ENCODE peak calls at places on chromosomes 5 and 9, in five cellular contexts. X is cardiac muscle cell; R is ovary; M is transverse colon; O is CD8-positive, alpha-beta memory T cell. N is an unnamed sample. For H3K36me3 and H3K4me1, the result is how much of the 10 kb centered on the place peaks cover.

GRCh38 chr9:70438341-70438924 is 24.0 kb upstream of the KLF9 start:
- DNase-seq in R (no peak), O (no peak), M (peak), X (no peak), N (no peak)

GRCh38 chr5:169581580-169582227 is 1.9 kb upstream of the SPDL1 start:
- DNase-seq in M (peak), X (peak), R (peak), O (peak), N (peak)

GRCh38 chr9:89639367-89639795 is 34.6 kb downstream of the GADD45G start:
- DNase-seq in R (peak), M (no peak), O (no peak), X (no peak), N (no peak)

GRCh38 chr5:141992349-141992963 is 20.4 kb downstream of the GNPDA1 start:
- DNase-seq in O (peak), R (peak), M (peak), X (peak), N (peak)

GRCh38 chr5:176365663-176366574 is 632 bp downstream of the ARL10 start:
- DNase-seq in O (no peak), M (peak), R (peak), X (peak), N (peak)

GRCh38 chr5:43536972-43537371 is 19.9 kb downstream of the PAIP1 start:
- DNase-seq in O (no peak), R (no peak), X (no peak), M (no peak), N (no peak)

GRCh38 chr9:136084191-136084944 is 10.7 kb downstream of the NACC2 start:
- DNase-seq in O (no peak), M (no peak), R (no peak), X (no peak), N (no peak)

GRCh38 chr5:181187500-181188213 is 17.3 kb downstream of the TRIM7 start:
- DNase-seq in R (peak), X (peak), O (peak), M (peak), N (no peak)

GRCh38 chr9:995192-995591 is 18.7 kb downstream of the DMRT3 start:
- DNase-seq in O (no peak), R (no peak), M (no peak), X (no peak), N (no peak)

GRCh38 chr5:83530186-83530585 is 58.6 kb downstream of the VCAN start:
- DNase-seq in M (no peak), X (no peak), R (no peak), O (no peak), N (no peak)

GRCh38 chr5:34818717-34819116 is 20.2 kb upstream of the TTC23L start:
- DNase-seq in X (no peak), O (no peak), M (no peak), R (no peak), N (no peak)

GRCh38 chr5:72645447-72645846 is 138.2 kb upstream of the ZNF366 start:
- DNase-seq in X (no peak), O (no peak), M (no peak), R (no peak), N (no peak)

GRCh38 chr5:62720036-62720441 is 141.4 kb downstream of the LRRC70 start:
- DNase-seq in M (no peak), O (no peak), X (peak), R (no peak), N (no peak)

GRCh38 chr9:8895498-8896224 is 1096.1 kb upstream of the DMAC1 start:
- DNase-seq in M (no peak), O (no peak), R (no peak), X (peak), N (no peak)

GRCh38 chr9:38017149-38017884 is 51.7 kb downstream of the SHB start:
- DNase-seq in X (peak), R (no peak), O (no peak), M (no peak), N (no peak)

GRCh38 chr9:75890541-75891276 is at the start of gene PCSK5:
- DNase-seq in R (peak), X (peak), M (peak), O (peak), N (peak)

GRCh38 chr5:159531554-159532105 is 201.3 kb upstream of the IL12B start:
- DNase-seq in O (no peak), R (no peak), X (no peak), M (no peak), N (no peak)

GRCh38 chr9:79408200-79408599 is 163.6 kb upstream of the TLE4 start:
- DNase-seq in O (no peak), X (no peak), M (no peak), R (no peak), N (no peak)

GRCh38 chr9:133347515-133347984 is 381 bp downstream of the MED22 start:
- DNase-seq in M (peak), O (peak), R (peak), X (peak), N (no peak)

GRCh38 chr5:14593326-14594036 is 11.9 kb downstream of the OTULINL start:
- DNase-seq in O (no peak), M (no peak), X (no peak), R (no peak), N (no peak)

GRCh38 chr9:77649109-77649812 is 1.1 kb upstream of the GNA14 start:
- DNase-seq in X (no peak), O (no peak), R (no peak), M (no peak), N (no peak)

GRCh38 chr5:8568858-8569257 is 699.9 kb downstream of the MTRR start:
- DNase-seq in M (no peak), O (no peak), X (no peak), R (no peak), N (no peak)

GRCh38 chr9:95778957-95779356 is 96.5 kb upstream of the ERCC6L2 start:
- DNase-seq in M (peak), O (no peak), X (no peak), R (peak), N (no peak)

GRCh38 chr9:37908698-37909186 is 4.8 kb upstream of the SLC25A51 start:
- DNase-seq in R (peak), M (no peak), X (no peak), O (no peak), N (no peak)

GRCh38 chr5:68344447-68345111 is 129.0 kb downstream of the PIK3R1 start:
- DNase-seq in X (no peak), M (no peak), R (no peak), O (no peak), N (peak)

GRCh38 chr5:109819878-109820277 is 130.2 kb downstream of the MAN2A1 start:
- DNase-seq in M (no peak), X (no peak), O (no peak), R (no peak), N (no peak)

GRCh38 chr5:7047862-7048261 is 334.6 kb downstream of the TENT4A start:
- DNase-seq in O (no peak), R (no peak), M (peak), X (no peak), N (no peak)

GRCh38 chr9:95429948-95430620 is 86.7 kb downstream of the PTCH1 start:
- DNase-seq in M (no peak), O (no peak), X (no peak), R (no peak), N (no peak)

GRCh38 chr5:111805071-111805470 is 48.1 kb upstream of the NREP start:
- DNase-seq in O (no peak), X (no peak), M (no peak), R (no peak), N (no peak)

GRCh38 chr9:95057121-95057520 is 260.4 kb downstream of the FANCC start:
- DNase-seq in O (no peak), R (no peak), X (no peak), M (no peak), N (no peak)

GRCh38 chr5:87099246-87099914 is 168.3 kb upstream of the RASA1 start:
- DNase-seq in O (no peak), X (no peak), M (peak), R (no peak), N (no peak)

GRCh38 chr9:136741885-136742568 is 713 bp downstream of the LCN10 start:
- DNase-seq in M (peak), O (no peak), X (no peak), R (no peak), N (no peak)

GRCh38 chr5:178271726-178272479 is 39.3 kb upstream of the PHYKPL start:
- DNase-seq in O (no peak), X (no peak), R (no peak), M (no peak), N (no peak)

GRCh38 chr9:134627417-134628353 is 13.9 kb upstream of the COL5A1 start:
- DNase-seq in M (no peak), O (no peak), R (peak), X (no peak), N (no peak)

GRCh38 chr9:137255448-137256114 is 454 bp downstream of the NELFB start:
- DNase-seq in X (peak), M (peak), O (no peak), R (no peak), N (no peak)

GRCh38 chr5:111254613-111255012 is 30.4 kb downstream of the CAMK4 start:
- DNase-seq in X (no peak), R (no peak), M (no peak), O (peak), N (peak)

GRCh38 chr5:153350192-153350883 is 140.1 kb upstream of the GRIA1 start:
- DNase-seq in X (no peak), R (no peak), M (no peak), O (no peak), N (no peak)

GRCh38 chr9:123070210-123070609 is 36.7 kb downstream of the GPR21 start:
- DNase-seq in M (no peak), X (no peak), R (no peak), O (no peak), N (no peak)
- H3K36me3 ChIP-seq in M (under half), X (under half), R (under half), O (under half), N (under half)

GRCh38 chr9:126517751-126518261 is 95.9 kb upstream of the LMX1B start:
- DNase-seq in R (no peak), X (no peak), O (no peak), M (no peak), N (no peak)

GRCh38 chr9:126516561-126516935 is 97.2 kb upstream of the LMX1B start:
- DNase-seq in O (no peak), X (no peak), M (no peak), R (no peak), N (no peak)

GRCh38 chr9:126518763-126519162 is 95.0 kb upstream of the LMX1B start:
- DNase-seq in R (no peak), O (no peak), M (no peak), X (no peak), N (no peak)

GRCh38 chr9:126515873-126516505 is 97.7 kb upstream of the LMX1B start:
- DNase-seq in R (no peak), O (no peak), X (no peak), M (no peak), N (no peak)

GRCh38 chr9:126516936-126517750 is 96.6 kb upstream of the LMX1B start:
- DNase-seq in X (peak), O (no peak), M (no peak), R (peak), N (no peak)
- H3K4me3 ChIP-seq in X (no peak), O (peak), M (peak), R (peak), N (peak)

GRCh38 chr9:87722393-87722792 is 3.5 kb upstream of the CTSL start:
- DNase-seq in O (no peak), M (no peak), R (no peak), X (no peak), N (no peak)
- H3K4me1 ChIP-seq in O (under half), M (under half), R (under half), X (under half), N (under half)

DNA sequence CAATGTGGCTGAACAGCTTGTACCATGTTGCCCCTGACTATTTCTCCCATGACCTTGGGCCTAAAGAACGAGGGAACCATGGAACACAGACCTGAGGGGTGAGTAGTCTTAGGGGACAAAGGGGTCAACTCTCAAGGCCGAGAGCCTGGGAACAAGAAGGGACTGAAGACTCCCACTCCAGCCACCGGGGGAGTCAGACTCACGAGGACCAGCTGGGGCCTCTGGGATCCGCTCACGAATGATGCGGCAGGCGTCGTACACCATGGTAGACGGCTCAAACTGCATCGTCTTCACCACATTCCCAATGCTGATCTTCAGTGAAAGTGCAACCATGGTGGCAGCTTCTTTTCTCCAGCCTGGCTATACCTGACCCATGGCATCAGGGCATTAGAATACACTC is 6.6 kb downstream of the TLN1 start:
- DNase-seq in O (no peak), M (no peak), X (no peak), R (no peak), N (no peak)
- H3K36me3 ChIP-seq in O (half or more), M (under half), X (half or more), R (under half), N (half or more)

GRCh38 chr5:147510885-147511284 is 1.0 kb upstream of the DPYSL3 start:
- DNase-seq in M (no peak), R (no peak), O (no peak), X (no peak), N (no peak)

GRCh38 chr5:147509041-147509709 is 693 bp downstream of the DPYSL3 start:
- DNase-seq in O (no peak), R (peak), X (no peak), M (peak), N (no peak)

GRCh38 chr5:147507480-147508126 is 2.3 kb downstream of the DPYSL3 start:
- DNase-seq in R (no peak), O (no peak), X (no peak), M (peak), N (no peak)

GRCh38 chr5:147508711-147509040 is 1.2 kb downstream of the DPYSL3 start:
- DNase-seq in O (no peak), X (no peak), M (no peak), R (no peak), N (no peak)

DNA sequence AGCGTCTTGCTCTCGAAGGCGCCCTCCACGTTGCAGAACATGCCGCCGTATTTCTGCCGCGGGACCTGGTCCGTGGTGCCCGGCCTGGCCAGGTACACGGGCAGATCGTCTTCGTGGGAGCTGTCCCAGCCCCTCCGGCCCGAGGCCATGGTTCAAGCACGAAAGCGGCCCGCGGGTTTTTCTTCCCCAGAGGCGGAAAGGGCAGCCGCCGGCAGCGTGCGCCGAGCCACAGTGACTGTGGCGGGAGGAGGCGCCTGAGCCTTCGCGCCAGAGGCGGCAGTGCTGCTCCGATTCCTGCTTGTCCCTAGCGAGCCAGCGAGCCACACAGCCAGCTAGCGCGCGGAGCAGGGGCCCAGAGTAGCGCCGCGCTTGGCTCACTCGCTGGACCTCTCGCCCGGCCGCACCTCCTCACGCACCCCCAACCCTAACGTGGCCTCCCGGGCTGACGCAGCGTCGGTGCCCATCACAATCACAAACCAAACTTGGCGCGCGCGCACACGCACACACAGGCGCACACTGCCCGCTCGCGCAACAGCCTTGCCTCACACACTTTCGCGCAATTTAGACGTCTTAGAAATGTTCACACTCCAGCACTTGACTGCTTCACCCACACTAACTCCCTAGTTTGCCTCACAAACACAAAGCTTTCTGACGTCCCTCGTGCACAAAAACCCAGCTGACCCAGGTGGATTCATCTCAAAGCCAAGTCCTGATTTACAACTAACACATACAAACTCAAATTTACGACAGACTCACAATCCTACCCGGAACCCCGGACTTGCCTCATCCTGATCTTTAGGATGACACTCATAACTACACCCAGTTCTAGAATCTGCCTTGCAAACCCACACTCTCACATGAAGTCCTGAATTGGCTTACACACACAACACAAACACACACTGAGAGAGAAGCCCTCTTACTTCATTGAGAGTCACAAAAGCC is at the start of gene DPYSL3:
- DNase-seq in R (peak), X (peak), M (peak), O (no peak), N (no peak)
- H3K4me3 ChIP-seq in R (peak), X (peak), M (peak), O (no peak), N (no peak)

GRCh38 chr5:151094054-151094858 is 13.4 kb upstream of the TNIP1 start:
- DNase-seq in X (no peak), O (peak), R (no peak), M (peak), N (peak)
- H3K4me1 ChIP-seq in X (under half), O (half or more), R (under half), M (half or more), N (half or more)

DNA sequence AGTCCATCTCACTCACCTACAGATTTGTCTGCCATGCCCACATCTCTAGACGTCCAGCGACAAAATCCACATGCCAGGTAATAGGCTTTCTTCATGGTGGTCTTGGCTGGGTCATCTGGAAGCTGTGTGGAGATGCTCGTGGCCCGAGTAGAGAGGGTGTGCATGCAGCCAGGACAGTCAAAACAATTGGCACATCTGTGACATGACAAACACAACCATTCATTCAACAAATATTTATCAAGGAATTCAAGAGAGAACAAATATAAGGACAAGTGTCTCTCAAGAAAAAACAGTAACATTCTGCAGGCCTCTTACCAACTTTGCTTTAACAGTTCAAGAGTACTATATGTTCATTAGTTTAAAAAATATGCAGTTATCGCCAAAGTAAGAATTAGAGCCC is 5.4 kb downstream of the DCTN4 start:
- DNase-seq in M (no peak), R (no peak), X (no peak), O (no peak), N (no peak)
- H3K36me3 ChIP-seq in M (under half), R (under half), X (under half), O (under half), N (under half)